ENCODE peak calls at places on chromosomes 11 and 22, in ten cellular contexts. X, I, E, A, L, U, F, Y, K and R are unnamed samples.

GRCh38 chr11:70168405-70168754 is 34.7 kb upstream of the FADD start:
- DNase-seq in X (no peak), I (no peak), E (no peak), A (no peak), L (no peak), U (no peak), F (no peak), Y (no peak), K (no peak), R (no peak)

GRCh38 chr11:91981995-91982394 is 242.6 kb upstream of the FAT3 start:
- DNase-seq in X (no peak), I (no peak), E (peak), A (peak), L (peak), U (peak), F (no peak), Y (peak), K (peak), R (peak)

GRCh38 chr11:28464252-28464867 is 356.2 kb downstream of the METTL15 start:
- DNase-seq in X (no peak), I (no peak), E (no peak), A (peak), L (no peak), U (no peak), F (no peak), Y (no peak), K (no peak), R (no peak)

GRCh38 chr22:40107756-40108437 is 69.8 kb upstream of the TNRC6B start:
- DNase-seq in X (no peak), I (peak), E (peak), A (peak), L (peak), U (no peak), F (no peak), Y (no peak), K (no peak), R (peak)

GRCh38 chr22:45804319-45804985 is 132.8 kb downstream of the ATXN10 start:
- DNase-seq in X (no peak), I (no peak), E (no peak), A (no peak), L (no peak), U (no peak), F (no peak), Y (no peak), K (no peak), R (no peak)

GRCh38 chr11:105144887-105145286 is 5.3 kb upstream of the CARD18 start:
- DNase-seq in X (no peak), I (no peak), E (peak), A (peak), L (no peak), U (no peak), F (no peak), Y (no peak), K (no peak), R (no peak)

GRCh38 chr11:119990306-119991021 is 147.4 kb downstream of the TRIM29 start:
- DNase-seq in X (no peak), I (no peak), E (no peak), A (no peak), L (no peak), U (no peak), F (no peak), Y (no peak), K (no peak), R (no peak)

GRCh38 chr22:40347300-40347699 is 1.0 kb downstream of the ADSL start:
- DNase-seq in X (no peak), I (no peak), E (no peak), A (no peak), L (no peak), U (no peak), F (no peak), Y (no peak), K (peak), R (no peak)

GRCh38 chr11:96426356-96427103 is 36.7 kb downstream of the JRKL start:
- DNase-seq in X (no peak), I (no peak), E (peak), A (peak), L (peak), U (peak), F (no peak), Y (no peak), K (no peak), R (no peak)

GRCh38 chr22:39171623-39172264 is 19.3 kb upstream of the CBX7 start:
- DNase-seq in X (no peak), I (no peak), E (no peak), A (no peak), L (no peak), U (no peak), F (no peak), Y (peak), K (peak), R (no peak)

GRCh38 chr11:88399171-88399570 is 61.6 kb upstream of the CTSC start:
- DNase-seq in X (no peak), I (no peak), E (no peak), A (no peak), L (no peak), U (no peak), F (no peak), Y (no peak), K (no peak), R (no peak)

GRCh38 chr22:39176673-39177455 is 24.4 kb upstream of the CBX7 start:
- DNase-seq in X (no peak), I (no peak), E (no peak), A (no peak), L (no peak), U (no peak), F (no peak), Y (peak), K (peak), R (no peak)

GRCh38 chr22:19691007-19691720 is 23.1 kb upstream of the SEPTIN5 start:
- DNase-seq in X (no peak), I (no peak), E (no peak), A (no peak), L (no peak), U (no peak), F (no peak), Y (no peak), K (no peak), R (no peak)

GRCh38 chr11:71283960-71284359 is 31.6 kb upstream of the SHANK2 start:
- DNase-seq in X (peak), I (no peak), E (peak), A (no peak), L (peak), U (peak), F (no peak), Y (no peak), K (no peak), R (peak)

GRCh38 chr11:59417023-59417422 is 9.2 kb downstream of the OR5A2 start:
- DNase-seq in X (no peak), I (no peak), E (no peak), A (no peak), L (no peak), U (no peak), F (no peak), Y (no peak), K (no peak), R (no peak)

GRCh38 chr11:128779036-128779435 is 85.2 kb downstream of the FLI1 start:
- DNase-seq in X (no peak), I (no peak), E (no peak), A (no peak), L (no peak), U (no peak), F (no peak), Y (no peak), K (no peak), R (no peak)

GRCh38 chr11:9150944-9151343 is 59.5 kb upstream of the SCUBE2 start:
- DNase-seq in X (no peak), I (no peak), E (no peak), A (no peak), L (no peak), U (no peak), F (no peak), Y (no peak), K (no peak), R (no peak)

GRCh38 chr11:96306600-96306932 is 36.4 kb downstream of the MAML2 start:
- DNase-seq in X (no peak), I (no peak), E (no peak), A (no peak), L (no peak), U (no peak), F (no peak), Y (no peak), K (no peak), R (no peak)

GRCh38 chr11:69002743-69003231 is 10.3 kb downstream of the MRGPRF start:
- DNase-seq in X (no peak), I (no peak), E (no peak), A (no peak), L (peak), U (no peak), F (no peak), Y (peak), K (peak), R (no peak)

GRCh38 chr11:113904379-113905101 is at the start of gene HTR3B:
- DNase-seq in X (no peak), I (no peak), E (no peak), A (no peak), L (no peak), U (no peak), F (no peak), Y (no peak), K (no peak), R (no peak)

GRCh38 chr11:14059491-14059890 is 97.0 kb downstream of the SPON1 start:
- DNase-seq in X (no peak), I (no peak), E (no peak), A (no peak), L (no peak), U (no peak), F (no peak), Y (no peak), K (no peak), R (no peak)

GRCh38 chr11:71525938-71526495 is 1.1 kb upstream of the KRTAP5-7 start:
- DNase-seq in X (no peak), I (no peak), E (no peak), A (no peak), L (peak), U (no peak), F (no peak), Y (no peak), K (peak), R (no peak)

GRCh38 chr11:118430956-118431355 is 5.3 kb upstream of the KMT2A start:
- DNase-seq in X (no peak), I (no peak), E (no peak), A (no peak), L (no peak), U (no peak), F (no peak), Y (no peak), K (no peak), R (no peak)

GRCh38 chr11:59615132-59615636 is 390 bp downstream of the OSBP start:
- DNase-seq in X (no peak), I (peak), E (peak), A (no peak), L (peak), U (peak), F (peak), Y (peak), K (peak), R (peak)

GRCh38 chr11:1203505-1204271 is 19.2 kb upstream of the MUC5B start:
- DNase-seq in X (no peak), I (no peak), E (no peak), A (no peak), L (no peak), U (no peak), F (no peak), Y (no peak), K (peak), R (peak)

GRCh38 chr11:11966826-11967668 is 41.4 kb downstream of the DKK3 start:
- DNase-seq in X (peak), I (peak), E (peak), A (no peak), L (peak), U (peak), F (peak), Y (peak), K (peak), R (peak)

GRCh38 chr11:32297629-32298028 is 137.7 kb downstream of the WT1 start:
- DNase-seq in X (no peak), I (no peak), E (peak), A (peak), L (peak), U (peak), F (no peak), Y (no peak), K (no peak), R (no peak)

GRCh38 chr11:93740031-93740801 is 1.1 kb downstream of the TAF1D start:
- DNase-seq in X (peak), I (peak), E (no peak), A (peak), L (peak), U (peak), F (no peak), Y (peak), K (no peak), R (peak)

GRCh38 chr11:821513-822371 is 3.0 kb downstream of the PNPLA2 start:
- DNase-seq in X (no peak), I (no peak), E (no peak), A (no peak), L (no peak), U (no peak), F (no peak), Y (peak), K (peak), R (peak)

GRCh38 chr11:113153847-113154246 is 160.5 kb upstream of the TTC12 start:
- DNase-seq in X (no peak), I (no peak), E (no peak), A (no peak), L (no peak), U (no peak), F (no peak), Y (no peak), K (no peak), R (no peak)

GRCh38 chr11:93740802-93741093 is 547 bp downstream of the TAF1D start:
- DNase-seq in X (peak), I (peak), E (peak), A (peak), L (peak), U (peak), F (peak), Y (peak), K (peak), R (peak)

GRCh38 chr11:123483058-123483457 is 53.0 kb downstream of the GRAMD1B start:
- DNase-seq in X (no peak), I (peak), E (peak), A (no peak), L (no peak), U (no peak), F (no peak), Y (no peak), K (no peak), R (no peak)

GRCh38 chr11:114316980-114317675 is 20.9 kb downstream of the NNMT start:
- DNase-seq in X (no peak), I (no peak), E (no peak), A (no peak), L (peak), U (no peak), F (no peak), Y (no peak), K (no peak), R (no peak)